ENCODE peak calls at places on chromosome 6, in ten cellular contexts. One of them, this sample, is unnamed.

GRCh38 chr6:15089569-15090144 is 156.2 kb upstream of the JARID2 start:
- DNase-seq in SK-N-SH: no peak
- DNase-seq in CD8-positive, alpha-beta memory T cell: no peak
- DNase-seq in prostate gland: peak
- DNase-seq in lower lobe of right lung: peak
- DNase-seq in neuronal stem cell: no peak
- DNase-seq in mucosa of descending colon: no peak
- DNase-seq in AG04450: no peak
- DNase-seq in upper lobe of right lung: peak
- DNase-seq in fibroblast of lung: no peak
- DNase-seq in this sample: no peak

GRCh38 chr6:123380257-123380656 is 256.5 kb downstream of the TRDN start:
- DNase-seq in SK-N-SH: peak
- DNase-seq in CD8-positive, alpha-beta memory T cell: no peak
- DNase-seq in lower lobe of right lung: no peak
- DNase-seq in fibroblast of lung: peak
- DNase-seq in upper lobe of right lung: no peak
- DNase-seq in mucosa of descending colon: no peak
- DNase-seq in neuronal stem cell: peak
- DNase-seq in prostate gland: no peak
- DNase-seq in AG04450: no peak
- DNase-seq in this sample: peak

GRCh38 chr6:20931093-20931492 is 396.8 kb downstream of the CDKAL1 start:
- DNase-seq in SK-N-SH: no peak
- DNase-seq in mucosa of descending colon: no peak
- DNase-seq in prostate gland: no peak
- DNase-seq in neuronal stem cell: no peak
- DNase-seq in CD8-positive, alpha-beta memory T cell: no peak
- DNase-seq in fibroblast of lung: peak
- DNase-seq in upper lobe of right lung: no peak
- DNase-seq in lower lobe of right lung: no peak
- DNase-seq in AG04450: no peak
- DNase-seq in this sample: no peak

GRCh38 chr6:28252507-28252975 is 472 bp upstream of the ZKSCAN4 start:
- DNase-seq in upper lobe of right lung: no peak
- DNase-seq in lower lobe of right lung: no peak
- DNase-seq in CD8-positive, alpha-beta memory T cell: no peak
- DNase-seq in fibroblast of lung: no peak
- DNase-seq in neuronal stem cell: no peak
- DNase-seq in prostate gland: no peak
- DNase-seq in mucosa of descending colon: no peak
- DNase-seq in AG04450: no peak
- DNase-seq in SK-N-SH: peak
- DNase-seq in this sample: no peak

GRCh38 chr6:32092760-32093497 is 16.2 kb downstream of the TNXB start:
- DNase-seq in neuronal stem cell: no peak
- DNase-seq in lower lobe of right lung: no peak
- DNase-seq in mucosa of descending colon: no peak
- DNase-seq in fibroblast of lung: peak
- DNase-seq in AG04450: peak
- DNase-seq in SK-N-SH: no peak
- DNase-seq in CD8-positive, alpha-beta memory T cell: no peak
- DNase-seq in prostate gland: no peak
- DNase-seq in upper lobe of right lung: peak
- DNase-seq in this sample: no peak

GRCh38 chr6:53410508-53411258 is 61.9 kb upstream of the ELOVL5 start:
- DNase-seq in neuronal stem cell: no peak
- DNase-seq in lower lobe of right lung: peak
- DNase-seq in prostate gland: no peak
- DNase-seq in AG04450: no peak
- DNase-seq in fibroblast of lung: peak
- DNase-seq in CD8-positive, alpha-beta memory T cell: peak
- DNase-seq in mucosa of descending colon: peak
- DNase-seq in upper lobe of right lung: peak
- DNase-seq in SK-N-SH: peak
- DNase-seq in this sample: no peak

GRCh38 chr6:134517863-134518262 is 200.0 kb upstream of the SGK1 start:
- DNase-seq in CD8-positive, alpha-beta memory T cell: no peak
- DNase-seq in mucosa of descending colon: no peak
- DNase-seq in AG04450: no peak
- DNase-seq in SK-N-SH: peak
- DNase-seq in upper lobe of right lung: no peak
- DNase-seq in fibroblast of lung: no peak
- DNase-seq in lower lobe of right lung: no peak
- DNase-seq in neuronal stem cell: no peak
- DNase-seq in prostate gland: no peak
- DNase-seq in this sample: no peak

GRCh38 chr6:133128191-133128590 is 113.0 kb upstream of the EYA4 start:
- DNase-seq in CD8-positive, alpha-beta memory T cell: no peak
- DNase-seq in mucosa of descending colon: no peak
- DNase-seq in neuronal stem cell: no peak
- DNase-seq in fibroblast of lung: peak
- DNase-seq in lower lobe of right lung: no peak
- DNase-seq in SK-N-SH: no peak
- DNase-seq in prostate gland: no peak
- DNase-seq in upper lobe of right lung: no peak
- DNase-seq in AG04450: no peak
- DNase-seq in this sample: no peak

GRCh38 chr6:88349511-88349910 is 183.4 kb upstream of the CNR1 start:
- DNase-seq in prostate gland: no peak
- DNase-seq in AG04450: no peak
- DNase-seq in SK-N-SH: no peak
- DNase-seq in lower lobe of right lung: no peak
- DNase-seq in CD8-positive, alpha-beta memory T cell: no peak
- DNase-seq in upper lobe of right lung: no peak
- DNase-seq in mucosa of descending colon: no peak
- DNase-seq in neuronal stem cell: no peak
- DNase-seq in fibroblast of lung: no peak
- DNase-seq in this sample: no peak

GRCh38 chr6:22110042-22110441 is 186.8 kb downstream of the PRL start:
- DNase-seq in SK-N-SH: no peak
- DNase-seq in prostate gland: no peak
- DNase-seq in mucosa of descending colon: no peak
- DNase-seq in CD8-positive, alpha-beta memory T cell: no peak
- DNase-seq in lower lobe of right lung: no peak
- DNase-seq in AG04450: no peak
- DNase-seq in upper lobe of right lung: no peak
- DNase-seq in neuronal stem cell: no peak
- DNase-seq in fibroblast of lung: no peak
- DNase-seq in this sample: no peak

GRCh38 chr6:140225587-140226438 is 851.4 kb upstream of the CITED2 start:
- DNase-seq in lower lobe of right lung: no peak
- DNase-seq in mucosa of descending colon: no peak
- DNase-seq in CD8-positive, alpha-beta memory T cell: no peak
- DNase-seq in neuronal stem cell: no peak
- DNase-seq in upper lobe of right lung: no peak
- DNase-seq in SK-N-SH: no peak
- DNase-seq in fibroblast of lung: peak
- DNase-seq in prostate gland: no peak
- DNase-seq in AG04450: no peak
- DNase-seq in this sample: no peak

GRCh38 chr6:52543729-52544324 is 33.0 kb downstream of the TRAM2 start:
- DNase-seq in mucosa of descending colon: no peak
- DNase-seq in CD8-positive, alpha-beta memory T cell: no peak
- DNase-seq in lower lobe of right lung: no peak
- DNase-seq in fibroblast of lung: no peak
- DNase-seq in SK-N-SH: no peak
- DNase-seq in prostate gland: no peak
- DNase-seq in AG04450: no peak
- DNase-seq in upper lobe of right lung: no peak
- DNase-seq in neuronal stem cell: no peak
- DNase-seq in this sample: peak

GRCh38 chr6:125957391-125957693 is 772 bp downstream of the HINT3 start:
- DNase-seq in AG04450: no peak
- DNase-seq in mucosa of descending colon: no peak
- DNase-seq in lower lobe of right lung: no peak
- DNase-seq in fibroblast of lung: no peak
- DNase-seq in prostate gland: no peak
- DNase-seq in SK-N-SH: no peak
- DNase-seq in CD8-positive, alpha-beta memory T cell: no peak
- DNase-seq in upper lobe of right lung: no peak
- DNase-seq in neuronal stem cell: no peak
- DNase-seq in this sample: no peak

GRCh38 chr6:66068033-66068432 is 361.0 kb upstream of the EYS start:
- DNase-seq in neuronal stem cell: no peak
- DNase-seq in upper lobe of right lung: no peak
- DNase-seq in mucosa of descending colon: no peak
- DNase-seq in CD8-positive, alpha-beta memory T cell: no peak
- DNase-seq in AG04450: no peak
- DNase-seq in prostate gland: no peak
- DNase-seq in fibroblast of lung: no peak
- DNase-seq in SK-N-SH: peak
- DNase-seq in lower lobe of right lung: no peak
- DNase-seq in this sample: no peak

GRCh38 chr6:3966426-3966825 is 112.5 kb downstream of the FAM217A start:
- DNase-seq in SK-N-SH: no peak
- DNase-seq in mucosa of descending colon: no peak
- DNase-seq in lower lobe of right lung: no peak
- DNase-seq in CD8-positive, alpha-beta memory T cell: no peak
- DNase-seq in AG04450: no peak
- DNase-seq in fibroblast of lung: no peak
- DNase-seq in neuronal stem cell: no peak
- DNase-seq in upper lobe of right lung: no peak
- DNase-seq in prostate gland: no peak
- DNase-seq in this sample: no peak

GRCh38 chr6:166989427-166990034 is 9.7 kb upstream of the CEP43 start:
- DNase-seq in upper lobe of right lung: no peak
- DNase-seq in CD8-positive, alpha-beta memory T cell: peak
- DNase-seq in AG04450: peak
- DNase-seq in mucosa of descending colon: no peak
- DNase-seq in neuronal stem cell: no peak
- DNase-seq in SK-N-SH: peak
- DNase-seq in fibroblast of lung: peak
- DNase-seq in lower lobe of right lung: no peak
- DNase-seq in prostate gland: no peak
- DNase-seq in this sample: peak

GRCh38 chr6:162409986-162410715 is 317.4 kb downstream of the PRKN start:
- DNase-seq in lower lobe of right lung: no peak
- DNase-seq in fibroblast of lung: no peak
- DNase-seq in neuronal stem cell: peak
- DNase-seq in prostate gland: no peak
- DNase-seq in mucosa of descending colon: no peak
- DNase-seq in SK-N-SH: no peak
- DNase-seq in CD8-positive, alpha-beta memory T cell: no peak
- DNase-seq in AG04450: no peak
- DNase-seq in upper lobe of right lung: no peak
- DNase-seq in this sample: no peak
- H3K4me3 ChIP-seq in lower lobe of right lung: no peak
- H3K4me3 ChIP-seq in fibroblast of lung: no peak
- H3K4me3 ChIP-seq in neuronal stem cell: no peak
- H3K4me3 ChIP-seq in prostate gland: no peak
- H3K4me3 ChIP-seq in mucosa of descending colon: no peak
- H3K4me3 ChIP-seq in SK-N-SH: no peak
- H3K4me3 ChIP-seq in CD8-positive, alpha-beta memory T cell: no peak
- H3K4me3 ChIP-seq in AG04450: no peak
- H3K4me3 ChIP-seq in upper lobe of right lung: no peak
- H3K4me3 ChIP-seq in this sample: no peak

DNA sequence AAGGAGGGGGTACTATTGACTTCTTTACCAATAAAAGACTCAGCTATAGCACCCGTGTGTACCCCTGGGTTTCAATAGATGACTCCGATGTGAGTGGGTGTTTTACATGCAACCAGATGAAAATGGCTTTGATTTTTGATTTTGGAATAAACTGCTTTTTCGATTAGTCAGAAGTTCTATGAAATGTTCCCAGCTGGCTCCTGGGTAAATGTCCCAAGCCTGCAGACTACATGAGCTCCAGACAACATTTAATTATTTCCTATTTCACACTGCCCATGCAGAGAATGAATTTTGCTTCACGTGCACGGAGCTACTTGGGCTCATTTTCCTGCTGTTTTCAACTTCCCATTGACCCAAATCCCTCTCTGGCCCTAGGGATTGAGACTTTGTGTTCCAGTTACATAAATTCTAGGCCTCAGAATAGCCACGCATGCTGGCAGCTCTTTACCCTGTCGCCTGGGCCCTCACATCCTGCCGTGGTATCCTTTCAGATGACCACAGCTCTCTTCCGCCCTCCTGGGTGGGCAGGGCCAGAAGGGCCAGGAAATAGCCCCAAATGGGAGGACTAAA is 59.7 kb downstream of the GPR6 start:
- DNase-seq in fibroblast of lung: no peak
- DNase-seq in AG04450: no peak
- DNase-seq in CD8-positive, alpha-beta memory T cell: no peak
- DNase-seq in lower lobe of right lung: no peak
- DNase-seq in mucosa of descending colon: no peak
- DNase-seq in prostate gland: no peak
- DNase-seq in upper lobe of right lung: no peak
- DNase-seq in SK-N-SH: no peak
- DNase-seq in neuronal stem cell: no peak
- DNase-seq in this sample: no peak
- H3K4me3 ChIP-seq in fibroblast of lung: no peak
- H3K4me3 ChIP-seq in AG04450: no peak
- H3K4me3 ChIP-seq in CD8-positive, alpha-beta memory T cell: no peak
- H3K4me3 ChIP-seq in lower lobe of right lung: no peak
- H3K4me3 ChIP-seq in mucosa of descending colon: no peak
- H3K4me3 ChIP-seq in prostate gland: no peak
- H3K4me3 ChIP-seq in upper lobe of right lung: no peak
- H3K4me3 ChIP-seq in SK-N-SH: no peak
- H3K4me3 ChIP-seq in neuronal stem cell: no peak
- H3K4me3 ChIP-seq in this sample: no peak

GRCh38 chr6:129679758-129680157 is 30.2 kb downstream of the ARHGAP18 start:
- DNase-seq in CD8-positive, alpha-beta memory T cell: no peak
- DNase-seq in upper lobe of right lung: no peak
- DNase-seq in mucosa of descending colon: no peak
- DNase-seq in AG04450: no peak
- DNase-seq in SK-N-SH: no peak
- DNase-seq in lower lobe of right lung: no peak
- DNase-seq in fibroblast of lung: no peak
- DNase-seq in prostate gland: no peak
- DNase-seq in neuronal stem cell: no peak
- DNase-seq in this sample: no peak
- H3K4me3 ChIP-seq in CD8-positive, alpha-beta memory T cell: no peak
- H3K4me3 ChIP-seq in upper lobe of right lung: no peak
- H3K4me3 ChIP-seq in mucosa of descending colon: no peak
- H3K4me3 ChIP-seq in AG04450: no peak
- H3K4me3 ChIP-seq in SK-N-SH: no peak
- H3K4me3 ChIP-seq in lower lobe of right lung: no peak
- H3K4me3 ChIP-seq in fibroblast of lung: peak
- H3K4me3 ChIP-seq in prostate gland: no peak
- H3K4me3 ChIP-seq in neuronal stem cell: no peak
- H3K4me3 ChIP-seq in this sample: no peak

GRCh38 chr6:75349262-75349984 is 64.8 kb upstream of the TMEM30A start:
- DNase-seq in CD8-positive, alpha-beta memory T cell: no peak
- DNase-seq in upper lobe of right lung: peak
- DNase-seq in SK-N-SH: peak
- DNase-seq in prostate gland: no peak
- DNase-seq in fibroblast of lung: peak
- DNase-seq in lower lobe of right lung: peak
- DNase-seq in mucosa of descending colon: no peak
- DNase-seq in neuronal stem cell: peak
- DNase-seq in AG04450: no peak
- DNase-seq in this sample: peak
- H3K4me3 ChIP-seq in CD8-positive, alpha-beta memory T cell: no peak
- H3K4me3 ChIP-seq in upper lobe of right lung: peak
- H3K4me3 ChIP-seq in SK-N-SH: peak
- H3K4me3 ChIP-seq in prostate gland: peak
- H3K4me3 ChIP-seq in fibroblast of lung: peak
- H3K4me3 ChIP-seq in lower lobe of right lung: peak
- H3K4me3 ChIP-seq in mucosa of descending colon: no peak
- H3K4me3 ChIP-seq in neuronal stem cell: peak
- H3K4me3 ChIP-seq in AG04450: peak
- H3K4me3 ChIP-seq in this sample: peak